ENCODE peak calls at places on chromosomes 1 and 21, in ten cellular contexts. One of them, this sample, is unnamed.

GRCh38 chr1:182235952-182236650 is 155.5 kb downstream of the GLUL start:
- DNase-seq in transverse colon: peak
- DNase-seq in stomach: no peak
- DNase-seq in suprapubic skin: no peak
- DNase-seq in GM23338: no peak
- DNase-seq in GM12892: no peak
- DNase-seq in K562: peak
- DNase-seq in breast epithelium: no peak
- DNase-seq in HCT116: peak
- DNase-seq in spleen: no peak
- DNase-seq in this sample: no peak

GRCh38 chr1:1908506-1908791 is 6.6 kb upstream of the CALML6 start:
- DNase-seq in transverse colon: no peak
- DNase-seq in stomach: no peak
- DNase-seq in suprapubic skin: peak
- DNase-seq in GM23338: peak
- DNase-seq in GM12892: no peak
- DNase-seq in K562: no peak
- DNase-seq in breast epithelium: no peak
- DNase-seq in HCT116: no peak
- DNase-seq in spleen: no peak
- DNase-seq in this sample: no peak

GRCh38 chr1:16032388-16033100 is 10.7 kb downstream of the CLCNKA start:
- DNase-seq in transverse colon: peak
- DNase-seq in stomach: peak
- DNase-seq in suprapubic skin: peak
- DNase-seq in GM23338: peak
- DNase-seq in GM12892: peak
- DNase-seq in K562: peak
- DNase-seq in breast epithelium: peak
- DNase-seq in HCT116: peak
- DNase-seq in spleen: peak
- DNase-seq in this sample: peak

GRCh38 chr21:36255650-36256047 is 64.3 kb upstream of the MORC3 start:
- DNase-seq in transverse colon: no peak
- DNase-seq in stomach: no peak
- DNase-seq in suprapubic skin: no peak
- DNase-seq in GM23338: no peak
- DNase-seq in GM12892: no peak
- DNase-seq in K562: no peak
- DNase-seq in breast epithelium: no peak
- DNase-seq in HCT116: no peak
- DNase-seq in spleen: no peak
- DNase-seq in this sample: no peak

GRCh38 chr1:218371927-218372672 is 27.0 kb downstream of the TGFB2 start:
- DNase-seq in transverse colon: no peak
- DNase-seq in stomach: no peak
- DNase-seq in suprapubic skin: no peak
- DNase-seq in GM23338: no peak
- DNase-seq in GM12892: no peak
- DNase-seq in K562: no peak
- DNase-seq in breast epithelium: no peak
- DNase-seq in HCT116: no peak
- DNase-seq in spleen: no peak
- DNase-seq in this sample: no peak

GRCh38 chr21:26884436-26884835 is 39.2 kb upstream of the ADAMTS1 start:
- DNase-seq in transverse colon: no peak
- DNase-seq in stomach: no peak
- DNase-seq in suprapubic skin: no peak
- DNase-seq in GM23338: no peak
- DNase-seq in GM12892: no peak
- DNase-seq in K562: no peak
- DNase-seq in breast epithelium: no peak
- DNase-seq in HCT116: no peak
- DNase-seq in spleen: no peak
- DNase-seq in this sample: no peak

GRCh38 chr21:46424062-46424591 is 34.6 kb upstream of the DIP2A start:
- DNase-seq in transverse colon: no peak
- DNase-seq in stomach: no peak
- DNase-seq in suprapubic skin: peak
- DNase-seq in GM23338: no peak
- DNase-seq in GM12892: no peak
- DNase-seq in K562: no peak
- DNase-seq in breast epithelium: no peak
- DNase-seq in HCT116: no peak
- DNase-seq in spleen: peak
- DNase-seq in this sample: no peak

GRCh38 chr1:18038051-18038450 is 69.5 kb upstream of the IGSF21 start:
- DNase-seq in transverse colon: no peak
- DNase-seq in stomach: no peak
- DNase-seq in suprapubic skin: no peak
- DNase-seq in GM23338: no peak
- DNase-seq in GM12892: no peak
- DNase-seq in K562: no peak
- DNase-seq in breast epithelium: no peak
- DNase-seq in HCT116: no peak
- DNase-seq in spleen: no peak
- DNase-seq in this sample: no peak

GRCh38 chr1:39508857-39509305 is 17.4 kb downstream of the BMP8A start:
- DNase-seq in transverse colon: no peak
- DNase-seq in stomach: no peak
- DNase-seq in suprapubic skin: no peak
- DNase-seq in GM23338: no peak
- DNase-seq in GM12892: peak
- DNase-seq in K562: no peak
- DNase-seq in breast epithelium: no peak
- DNase-seq in HCT116: no peak
- DNase-seq in spleen: peak
- DNase-seq in this sample: peak

GRCh38 chr1:169098380-169098779 is 8.1 kb upstream of the ATP1B1 start:
- DNase-seq in transverse colon: no peak
- DNase-seq in stomach: no peak
- DNase-seq in suprapubic skin: no peak
- DNase-seq in GM23338: no peak
- DNase-seq in GM12892: no peak
- DNase-seq in K562: no peak
- DNase-seq in breast epithelium: no peak
- DNase-seq in HCT116: no peak
- DNase-seq in spleen: no peak
- DNase-seq in this sample: no peak

GRCh38 chr1:41379741-41380130 is 18.5 kb downstream of the FOXO6 start:
- DNase-seq in transverse colon: no peak
- DNase-seq in stomach: no peak
- DNase-seq in suprapubic skin: no peak
- DNase-seq in GM23338: no peak
- DNase-seq in GM12892: no peak
- DNase-seq in K562: no peak
- DNase-seq in breast epithelium: no peak
- DNase-seq in HCT116: no peak
- DNase-seq in spleen: no peak
- DNase-seq in this sample: no peak

GRCh38 chr1:238108417-238108816 is 217.7 kb upstream of the ZP4 start:
- DNase-seq in transverse colon: no peak
- DNase-seq in stomach: no peak
- DNase-seq in suprapubic skin: no peak
- DNase-seq in GM23338: no peak
- DNase-seq in GM12892: no peak
- DNase-seq in K562: no peak
- DNase-seq in breast epithelium: no peak
- DNase-seq in HCT116: no peak
- DNase-seq in spleen: no peak
- DNase-seq in this sample: no peak

GRCh38 chr21:33028271-33028670 is 2.5 kb downstream of the OLIG2 start:
- DNase-seq in transverse colon: no peak
- DNase-seq in stomach: no peak
- DNase-seq in suprapubic skin: no peak
- DNase-seq in GM23338: peak
- DNase-seq in GM12892: no peak
- DNase-seq in K562: no peak
- DNase-seq in breast epithelium: no peak
- DNase-seq in HCT116: no peak
- DNase-seq in spleen: no peak
- DNase-seq in this sample: no peak

GRCh38 chr1:42767510-42767924 is 468 bp downstream of the C1orf50 start:
- DNase-seq in transverse colon: no peak
- DNase-seq in stomach: no peak
- DNase-seq in suprapubic skin: no peak
- DNase-seq in GM23338: no peak
- DNase-seq in GM12892: no peak
- DNase-seq in K562: no peak
- DNase-seq in breast epithelium: no peak
- DNase-seq in HCT116: no peak
- DNase-seq in spleen: no peak
- DNase-seq in this sample: no peak

GRCh38 chr1:220527279-220528048 is 472 bp upstream of the MARK1 start:
- DNase-seq in transverse colon: peak
- DNase-seq in stomach: no peak
- DNase-seq in suprapubic skin: peak
- DNase-seq in GM23338: peak
- DNase-seq in GM12892: no peak
- DNase-seq in K562: no peak
- DNase-seq in breast epithelium: no peak
- DNase-seq in HCT116: no peak
- DNase-seq in spleen: no peak
- DNase-seq in this sample: no peak

GRCh38 chr1:119394085-119394484 is 20.9 kb upstream of the HSD3B2 start:
- DNase-seq in transverse colon: peak
- DNase-seq in stomach: no peak
- DNase-seq in suprapubic skin: no peak
- DNase-seq in GM23338: no peak
- DNase-seq in GM12892: no peak
- DNase-seq in K562: no peak
- DNase-seq in breast epithelium: no peak
- DNase-seq in HCT116: no peak
- DNase-seq in spleen: no peak
- DNase-seq in this sample: no peak

DNA sequence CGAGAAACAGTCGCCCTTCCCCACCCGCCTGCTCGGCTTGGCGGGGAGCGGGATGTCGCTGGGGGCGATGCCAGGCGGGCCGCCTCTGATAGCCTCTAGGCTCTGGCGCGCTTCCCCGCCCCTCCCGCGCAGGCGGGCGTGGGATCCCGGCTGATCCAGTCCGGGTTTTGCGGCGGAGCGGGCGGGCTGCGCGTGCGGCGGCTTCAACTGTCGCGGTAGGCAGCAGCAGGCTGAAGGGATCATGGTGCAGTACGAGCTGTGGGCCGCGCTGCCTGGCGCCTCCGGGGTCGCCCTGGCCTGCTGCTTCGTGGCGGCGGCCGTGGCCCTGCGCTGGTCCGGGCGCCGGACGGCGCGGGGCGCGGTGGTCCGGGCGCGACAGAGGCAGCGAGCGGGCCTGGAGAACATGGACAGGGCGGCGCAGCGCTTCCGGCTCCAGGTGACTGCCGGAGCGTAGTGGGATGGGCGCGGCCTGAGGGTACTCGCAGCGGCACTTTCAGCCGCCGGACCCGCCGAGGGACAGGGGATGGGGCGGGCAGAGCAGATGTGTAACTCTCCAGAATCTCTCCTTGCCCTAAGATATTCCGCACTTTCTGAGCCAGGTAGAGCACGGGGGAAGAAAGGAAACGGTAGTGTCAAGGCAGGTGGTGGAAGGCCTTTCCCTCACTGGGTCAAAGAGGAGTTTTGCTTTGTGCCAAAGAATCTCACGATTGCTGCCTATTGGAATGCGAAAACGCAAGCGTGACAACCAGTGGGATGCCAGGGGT is at the start of gene FAAH:
- DNase-seq in transverse colon: peak
- DNase-seq in stomach: peak
- DNase-seq in suprapubic skin: no peak
- DNase-seq in GM23338: peak
- DNase-seq in GM12892: no peak
- DNase-seq in K562: no peak
- DNase-seq in breast epithelium: no peak
- DNase-seq in HCT116: peak
- DNase-seq in spleen: peak
- DNase-seq in this sample: no peak
- TF ChIP-seq POLR2AphosphoS5 in transverse colon: no peak
- TF ChIP-seq POLR2AphosphoS5 in stomach: no peak
- TF ChIP-seq POLR2AphosphoS5 in suprapubic skin: no peak
- TF ChIP-seq POLR2AphosphoS5 in GM23338: peak
- TF ChIP-seq POLR2AphosphoS5 in GM12892: no peak
- TF ChIP-seq POLR2AphosphoS5 in K562: no peak
- TF ChIP-seq POLR2AphosphoS5 in breast epithelium: no peak
- TF ChIP-seq POLR2AphosphoS5 in HCT116: peak
- TF ChIP-seq POLR2AphosphoS5 in spleen: peak
- TF ChIP-seq POLR2AphosphoS5 in this sample: no peak

GRCh38 chr1:185349556-185349955 is 32.5 kb upstream of the IVNS1ABP start:
- DNase-seq in transverse colon: no peak
- DNase-seq in stomach: no peak
- DNase-seq in suprapubic skin: no peak
- DNase-seq in GM23338: no peak
- DNase-seq in GM12892: no peak
- DNase-seq in K562: no peak
- DNase-seq in breast epithelium: no peak
- DNase-seq in HCT116: no peak
- DNase-seq in spleen: no peak
- DNase-seq in this sample: no peak
- TF ChIP-seq POLR2AphosphoS5 in transverse colon: no peak
- TF ChIP-seq POLR2AphosphoS5 in stomach: no peak
- TF ChIP-seq POLR2AphosphoS5 in suprapubic skin: no peak
- TF ChIP-seq POLR2AphosphoS5 in GM23338: no peak
- TF ChIP-seq POLR2AphosphoS5 in GM12892: no peak
- TF ChIP-seq POLR2AphosphoS5 in K562: no peak
- TF ChIP-seq POLR2AphosphoS5 in breast epithelium: no peak
- TF ChIP-seq POLR2AphosphoS5 in HCT116: no peak
- TF ChIP-seq POLR2AphosphoS5 in spleen: no peak
- TF ChIP-seq POLR2AphosphoS5 in this sample: no peak

DNA sequence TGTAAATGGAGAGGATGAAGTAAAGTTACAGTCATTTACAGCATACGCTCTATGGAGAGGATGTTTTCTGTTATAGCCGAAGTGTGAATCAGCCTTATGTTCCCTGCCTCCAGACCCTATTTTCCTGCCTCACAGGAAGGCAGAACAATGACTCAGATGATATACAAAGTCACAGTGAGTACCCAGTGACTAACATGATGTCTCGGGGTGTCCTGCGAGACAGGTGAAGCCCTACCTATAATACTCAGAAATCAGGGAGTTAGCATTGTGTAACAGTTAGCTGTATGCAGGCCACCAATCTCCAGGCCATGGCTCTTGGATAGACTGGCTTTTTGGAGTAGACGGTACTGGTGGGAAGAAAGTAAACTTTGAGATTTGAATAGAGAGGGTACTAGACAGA is 55.6 kb upstream of the FBXO28 start:
- DNase-seq in transverse colon: no peak
- DNase-seq in stomach: no peak
- DNase-seq in suprapubic skin: no peak
- DNase-seq in GM23338: no peak
- DNase-seq in GM12892: no peak
- DNase-seq in K562: no peak
- DNase-seq in breast epithelium: no peak
- DNase-seq in HCT116: no peak
- DNase-seq in spleen: no peak
- DNase-seq in this sample: no peak
- TF ChIP-seq POLR2AphosphoS5 in transverse colon: no peak
- TF ChIP-seq POLR2AphosphoS5 in stomach: no peak
- TF ChIP-seq POLR2AphosphoS5 in suprapubic skin: no peak
- TF ChIP-seq POLR2AphosphoS5 in GM23338: no peak
- TF ChIP-seq POLR2AphosphoS5 in GM12892: no peak
- TF ChIP-seq POLR2AphosphoS5 in K562: no peak
- TF ChIP-seq POLR2AphosphoS5 in breast epithelium: no peak
- TF ChIP-seq POLR2AphosphoS5 in HCT116: no peak
- TF ChIP-seq POLR2AphosphoS5 in spleen: no peak
- TF ChIP-seq POLR2AphosphoS5 in this sample: no peak

GRCh38 chr1:246139745-246140182 is 367.3 kb downstream of the SMYD3 start:
- DNase-seq in transverse colon: no peak
- DNase-seq in stomach: no peak
- DNase-seq in suprapubic skin: no peak
- DNase-seq in GM23338: no peak
- DNase-seq in GM12892: no peak
- DNase-seq in K562: peak
- DNase-seq in breast epithelium: no peak
- DNase-seq in HCT116: peak
- DNase-seq in spleen: no peak
- DNase-seq in this sample: no peak
- TF ChIP-seq POLR2AphosphoS5 in transverse colon: no peak
- TF ChIP-seq POLR2AphosphoS5 in stomach: no peak
- TF ChIP-seq POLR2AphosphoS5 in suprapubic skin: no peak
- TF ChIP-seq POLR2AphosphoS5 in GM23338: no peak
- TF ChIP-seq POLR2AphosphoS5 in GM12892: no peak
- TF ChIP-seq POLR2AphosphoS5 in K562: no peak
- TF ChIP-seq POLR2AphosphoS5 in breast epithelium: no peak
- TF ChIP-seq POLR2AphosphoS5 in HCT116: peak
- TF ChIP-seq POLR2AphosphoS5 in spleen: no peak
- TF ChIP-seq POLR2AphosphoS5 in this sample: no peak